ENCODE peak calls at places on chromosomes 5 and 9, in six cellular contexts. One of them, this sample, is unnamed.

GRCh38 chr5:112848116-112848811 is 12.8 kb upstream of the SRP19 start:
- DNase-seq in colonic mucosa: no peak
- DNase-seq in right atrium auricular region: no peak
- DNase-seq in heart right ventricle: peak; percentile 8
- DNase-seq in HCT116: peak; percentile 68
- DNase-seq in pancreas: no peak
- DNase-seq in this sample: peak; percentile 40

GRCh38 chr5:75341934-75342333 is 4.9 kb downstream of the HMGCR start:
- DNase-seq in pancreas: no peak
- DNase-seq in colonic mucosa: no peak
- DNase-seq in right atrium auricular region: no peak
- DNase-seq in heart right ventricle: no peak
- DNase-seq in HCT116: no peak
- DNase-seq in this sample: no peak

GRCh38 chr5:39518516-39518915 is 93.7 kb upstream of the DAB2 start:
- DNase-seq in HCT116: no peak
- DNase-seq in heart right ventricle: no peak
- DNase-seq in pancreas: no peak
- DNase-seq in right atrium auricular region: no peak
- DNase-seq in colonic mucosa: no peak
- DNase-seq in this sample: no peak

GRCh38 chr5:32760091-32760509 is 49.0 kb downstream of the NPR3 start:
- DNase-seq in HCT116: no peak
- DNase-seq in heart right ventricle: no peak
- DNase-seq in right atrium auricular region: no peak
- DNase-seq in colonic mucosa: no peak
- DNase-seq in pancreas: no peak
- DNase-seq in this sample: no peak

GRCh38 chr5:115179068-115179958 is 9.6 kb upstream of the TRIM36 start:
- DNase-seq in pancreas: no peak
- DNase-seq in heart right ventricle: no peak
- DNase-seq in HCT116: no peak
- DNase-seq in colonic mucosa: peak; percentile 47
- DNase-seq in right atrium auricular region: no peak
- DNase-seq in this sample: no peak

GRCh38 chr9:33785914-33786313 is 9.4 kb upstream of the PRSS3 start:
- DNase-seq in heart right ventricle: no peak
- DNase-seq in pancreas: no peak
- DNase-seq in colonic mucosa: no peak
- DNase-seq in right atrium auricular region: no peak
- DNase-seq in HCT116: no peak
- DNase-seq in this sample: no peak

GRCh38 chr9:34719021-34719768 is 9.3 kb upstream of the CCL21 start:
- DNase-seq in right atrium auricular region: no peak
- DNase-seq in pancreas: no peak
- DNase-seq in HCT116: no peak
- DNase-seq in heart right ventricle: no peak
- DNase-seq in colonic mucosa: no peak
- DNase-seq in this sample: no peak

GRCh38 chr5:2657151-2657550 is 94.3 kb downstream of the IRX2 start:
- DNase-seq in colonic mucosa: no peak
- DNase-seq in heart right ventricle: no peak
- DNase-seq in pancreas: no peak
- DNase-seq in HCT116: no peak
- DNase-seq in right atrium auricular region: no peak
- DNase-seq in this sample: no peak

GRCh38 chr9:109310486-109310901 is 10.4 kb downstream of the EPB41L4B start:
- DNase-seq in pancreas: no peak
- DNase-seq in heart right ventricle: no peak
- DNase-seq in right atrium auricular region: no peak
- DNase-seq in colonic mucosa: no peak
- DNase-seq in HCT116: no peak
- DNase-seq in this sample: no peak

GRCh38 chr9:96554801-96555566 is 64.7 kb downstream of the CDC14B start:
- DNase-seq in pancreas: no peak
- DNase-seq in colonic mucosa: no peak
- DNase-seq in right atrium auricular region: no peak
- DNase-seq in heart right ventricle: no peak
- DNase-seq in HCT116: no peak
- DNase-seq in this sample: no peak

GRCh38 chr5:96601811-96602244 is 60.3 kb upstream of the CAST start:
- DNase-seq in HCT116: peak; percentile 53
- DNase-seq in pancreas: peak; percentile 47
- DNase-seq in right atrium auricular region: no peak
- DNase-seq in heart right ventricle: peak; percentile 77
- DNase-seq in colonic mucosa: peak; percentile 78
- DNase-seq in this sample: peak; percentile 58

GRCh38 chr9:137435980-137436760 is 5.0 kb downstream of the ENTPD8 start:
- DNase-seq in colonic mucosa: peak; percentile 87
- DNase-seq in heart right ventricle: no peak
- DNase-seq in HCT116: peak; percentile 57
- DNase-seq in right atrium auricular region: no peak
- DNase-seq in pancreas: peak; percentile 93
- DNase-seq in this sample: no peak

GRCh38 chr5:139402561-139403158 is 1.2 kb downstream of the SPATA24 start:
- DNase-seq in colonic mucosa: no peak
- DNase-seq in right atrium auricular region: no peak
- DNase-seq in pancreas: no peak
- DNase-seq in heart right ventricle: no peak
- DNase-seq in HCT116: peak; percentile 19
- DNase-seq in this sample: no peak

GRCh38 chr5:178421699-178422399 is 168.3 kb downstream of the COL23A1 start:
- DNase-seq in heart right ventricle: no peak
- DNase-seq in right atrium auricular region: no peak
- DNase-seq in HCT116: no peak
- DNase-seq in colonic mucosa: no peak
- DNase-seq in pancreas: no peak
- DNase-seq in this sample: no peak

GRCh38 chr9:82436480-82436879 is 447.9 kb downstream of the SPATA31D1 start:
- DNase-seq in right atrium auricular region: no peak
- DNase-seq in HCT116: no peak
- DNase-seq in colonic mucosa: no peak
- DNase-seq in heart right ventricle: no peak
- DNase-seq in pancreas: no peak
- DNase-seq in this sample: no peak

GRCh38 chr9:20319241-20319640 is 303.1 kb downstream of the MLLT3 start:
- DNase-seq in pancreas: no peak
- DNase-seq in colonic mucosa: no peak
- DNase-seq in heart right ventricle: no peak
- DNase-seq in HCT116: no peak
- DNase-seq in right atrium auricular region: no peak
- DNase-seq in this sample: no peak

GRCh38 chr9:113956901-113957777 is 81.0 kb downstream of the ZNF618 start:
- DNase-seq in colonic mucosa: no peak
- DNase-seq in right atrium auricular region: no peak
- DNase-seq in pancreas: no peak
- DNase-seq in HCT116: no peak
- DNase-seq in heart right ventricle: no peak
- DNase-seq in this sample: no peak

GRCh38 chr9:113381909-113382411 is 5.2 kb upstream of the HDHD3 start:
- DNase-seq in HCT116: no peak
- DNase-seq in heart right ventricle: no peak
- DNase-seq in right atrium auricular region: no peak
- DNase-seq in colonic mucosa: peak; percentile 90
- DNase-seq in pancreas: peak; percentile 86
- DNase-seq in this sample: no peak

GRCh38 chr9:75183293-75183692 is 95.0 kb downstream of the OSTF1 start:
- DNase-seq in pancreas: no peak
- DNase-seq in heart right ventricle: no peak
- DNase-seq in right atrium auricular region: no peak
- DNase-seq in HCT116: no peak
- DNase-seq in colonic mucosa: no peak
- DNase-seq in this sample: no peak

GRCh38 chr9:134167530-134167931 is 3.2 kb upstream of the RNU6ATAC start:
- DNase-seq in right atrium auricular region: no peak
- DNase-seq in pancreas: no peak
- DNase-seq in colonic mucosa: no peak
- DNase-seq in HCT116: no peak
- DNase-seq in heart right ventricle: no peak
- DNase-seq in this sample: no peak

GRCh38 chr5:76638466-76638865 is 15.3 kb upstream of the F2RL2 start:
- DNase-seq in heart right ventricle: no peak
- DNase-seq in HCT116: no peak
- DNase-seq in pancreas: no peak
- DNase-seq in colonic mucosa: no peak
- DNase-seq in right atrium auricular region: no peak
- DNase-seq in this sample: no peak

GRCh38 chr9:135513351-135513846 is 7.8 kb upstream of the LCN1 start:
- DNase-seq in right atrium auricular region: no peak
- DNase-seq in pancreas: no peak
- DNase-seq in HCT116: no peak
- DNase-seq in heart right ventricle: no peak
- DNase-seq in colonic mucosa: no peak
- DNase-seq in this sample: no peak

GRCh38 chr5:132095745-132096084 is 22.1 kb downstream of the CSF2 start:
- DNase-seq in right atrium auricular region: no peak
- DNase-seq in pancreas: no peak
- DNase-seq in colonic mucosa: no peak
- DNase-seq in HCT116: no peak
- DNase-seq in heart right ventricle: no peak
- DNase-seq in this sample: no peak

GRCh38 chr5:132095077-132095744 is 21.6 kb downstream of the CSF2 start:
- DNase-seq in right atrium auricular region: peak; percentile 32
- DNase-seq in heart right ventricle: no peak
- DNase-seq in pancreas: no peak
- DNase-seq in colonic mucosa: no peak
- DNase-seq in HCT116: no peak
- DNase-seq in this sample: no peak

GRCh38 chr5:132098151-132098594 is 24.6 kb downstream of the CSF2 start:
- DNase-seq in colonic mucosa: no peak
- DNase-seq in HCT116: no peak
- DNase-seq in heart right ventricle: no peak
- DNase-seq in right atrium auricular region: no peak
- DNase-seq in pancreas: no peak
- DNase-seq in this sample: no peak

GRCh38 chr5:132098621-132099020 is 25.0 kb downstream of the CSF2 start:
- DNase-seq in colonic mucosa: no peak
- DNase-seq in right atrium auricular region: no peak
- DNase-seq in HCT116: no peak
- DNase-seq in pancreas: no peak
- DNase-seq in heart right ventricle: no peak
- DNase-seq in this sample: no peak

GRCh38 chr5:132096904-132097303 is 23.3 kb downstream of the CSF2 start:
- DNase-seq in colonic mucosa: no peak
- DNase-seq in right atrium auricular region: no peak
- DNase-seq in pancreas: no peak
- DNase-seq in HCT116: no peak
- DNase-seq in heart right ventricle: no peak
- DNase-seq in this sample: no peak
- H3K36me3 ChIP-seq in colonic mucosa: no peaks in the 10 kb centered on the region
- H3K36me3 ChIP-seq in right atrium auricular region: no peaks in the 10 kb centered on the region
- H3K36me3 ChIP-seq in pancreas: no peaks in the 10 kb centered on the region
- H3K36me3 ChIP-seq in HCT116: no peaks in the 10 kb centered on the region
- H3K36me3 ChIP-seq in heart right ventricle: no peaks in the 10 kb centered on the region
- H3K36me3 ChIP-seq in this sample: no peaks in the 10 kb centered on the region

GRCh38 chr9:77882294-77882693 is 149.3 kb downstream of the GNAQ start:
- DNase-seq in HCT116: no peak
- DNase-seq in heart right ventricle: no peak
- DNase-seq in colonic mucosa: no peak
- DNase-seq in pancreas: no peak
- DNase-seq in right atrium auricular region: no peak
- DNase-seq in this sample: no peak

GRCh38 chr9:77883133-77883532 is 148.5 kb downstream of the GNAQ start:
- DNase-seq in colonic mucosa: no peak
- DNase-seq in pancreas: no peak
- DNase-seq in heart right ventricle: no peak
- DNase-seq in HCT116: no peak
- DNase-seq in right atrium auricular region: no peak
- DNase-seq in this sample: no peak

GRCh38 chr9:77887660-77888059 is 144.0 kb downstream of the GNAQ start:
- DNase-seq in pancreas: no peak
- DNase-seq in heart right ventricle: no peak
- DNase-seq in HCT116: no peak
- DNase-seq in right atrium auricular region: no peak
- DNase-seq in colonic mucosa: no peak
- DNase-seq in this sample: no peak

GRCh38 chr9:77883846-77884771 is 147.5 kb downstream of the GNAQ start:
- DNase-seq in colonic mucosa: no peak
- DNase-seq in right atrium auricular region: no peak
- DNase-seq in pancreas: no peak
- DNase-seq in HCT116: no peak
- DNase-seq in heart right ventricle: no peak
- DNase-seq in this sample: no peak

DNA sequence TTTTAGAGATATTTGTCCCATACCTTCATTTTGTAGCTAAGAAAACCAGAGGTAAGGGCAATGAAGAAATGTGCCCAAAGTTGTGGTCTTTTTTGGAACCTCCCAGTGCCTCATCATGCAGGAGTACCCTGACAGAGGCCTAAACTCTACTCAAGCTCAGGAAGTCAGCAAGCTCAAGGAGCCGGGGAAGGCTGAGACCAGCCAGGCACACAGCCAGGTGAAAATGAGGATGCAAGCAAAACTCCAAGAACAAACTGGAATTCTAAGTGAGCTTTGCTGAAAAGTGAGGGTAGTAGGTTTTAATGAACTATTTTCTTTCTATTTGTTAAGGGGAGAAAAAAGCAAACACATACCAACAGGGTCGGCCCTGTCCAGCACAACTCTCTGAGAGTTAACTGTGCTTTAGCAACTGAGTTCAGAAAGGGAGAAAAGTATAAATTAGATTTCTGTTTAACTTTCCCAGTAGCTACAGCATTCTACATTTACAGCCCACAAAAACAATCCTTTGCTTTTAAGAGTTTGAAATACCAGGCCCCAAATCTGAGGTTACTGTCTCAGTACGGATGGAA is 146.4 kb downstream of the GNAQ start:
- DNase-seq in colonic mucosa: no peak
- DNase-seq in pancreas: no peak
- DNase-seq in right atrium auricular region: no peak
- DNase-seq in heart right ventricle: no peak
- DNase-seq in HCT116: no peak
- DNase-seq in this sample: no peak
- H3K27ac ChIP-seq in colonic mucosa: no peak overlapping the region
- H3K27ac ChIP-seq in pancreas: no peak overlapping the region
- H3K27ac ChIP-seq in right atrium auricular region: no peak overlapping the region
- H3K27ac ChIP-seq in heart right ventricle: no peak overlapping the region
- H3K27ac ChIP-seq in HCT116: no peak overlapping the region
- H3K27ac ChIP-seq in this sample: no peak overlapping the region

GRCh38 chr5:150530992-150531588 is 23.2 kb downstream of the NDST1 start:
- DNase-seq in heart right ventricle: no peak
- DNase-seq in right atrium auricular region: no peak
- DNase-seq in colonic mucosa: no peak
- DNase-seq in pancreas: no peak
- DNase-seq in HCT116: no peak
- DNase-seq in this sample: no peak
- H3K36me3 ChIP-seq in heart right ventricle: peaks cover 4% of the 10 kb centered on the region
- H3K36me3 ChIP-seq in right atrium auricular region: peaks cover 44% of the 10 kb centered on the region
- H3K36me3 ChIP-seq in colonic mucosa: peaks cover 10% of the 10 kb centered on the region
- H3K36me3 ChIP-seq in pancreas: peaks cover 17% of the 10 kb centered on the region
- H3K36me3 ChIP-seq in HCT116: peaks cover 7% of the 10 kb centered on the region
- H3K36me3 ChIP-seq in this sample: no peaks in the 10 kb centered on the region

DNA sequence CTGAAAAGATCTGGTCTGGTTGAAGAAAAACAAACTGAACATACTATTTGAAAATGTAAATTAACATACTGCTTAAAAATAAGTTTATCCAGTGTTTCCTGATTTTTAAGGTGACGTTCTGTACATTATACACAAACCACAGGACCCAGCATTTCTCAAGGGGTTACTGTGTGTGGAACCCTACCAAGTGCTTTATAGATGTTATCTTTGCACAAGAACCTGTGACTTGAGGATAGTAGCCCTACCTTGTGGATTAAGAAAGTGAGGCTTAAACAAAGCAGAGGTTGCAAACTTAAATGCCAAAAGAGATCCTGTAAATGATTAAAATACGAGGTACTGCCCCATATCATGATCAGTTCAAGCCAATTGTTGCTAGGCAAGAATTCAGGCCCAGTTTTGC is 4.7 kb downstream of the KLF9 start:
- DNase-seq in HCT116: no peak
- DNase-seq in pancreas: no peak
- DNase-seq in colonic mucosa: no peak
- DNase-seq in right atrium auricular region: peak; percentile 34
- DNase-seq in heart right ventricle: no peak
- DNase-seq in this sample: no peak
- H3K27ac ChIP-seq in HCT116: no peak overlapping the region
- H3K27ac ChIP-seq in pancreas: peak overlapping the region; percentile 100
- H3K27ac ChIP-seq in colonic mucosa: peak overlapping the region; percentile 99
- H3K27ac ChIP-seq in right atrium auricular region: peak overlapping the region; percentile 100
- H3K27ac ChIP-seq in heart right ventricle: peak overlapping the region; percentile 100
- H3K27ac ChIP-seq in this sample: peak overlapping the region; percentile 99

This sample was measured in naive thymus-derived CD4-positive, alpha-beta T cell.